ENCODE peak calls at places on chromosomes 11 and 22, in six cellular contexts. G is cardiac muscle cell; O is lower lobe of right lung; V is brain pericyte; I is T follicular helper cell; H is stimulated activated CD4-positive, alpha-beta T cell treated with anti-CD3 and anti-CD28 coated beads, Interleukin-2, amount 100 ng/mL, for 48 hours. U is an unnamed sample.

GRCh38 chr22:49512471-49512870 is 315.2 kb downstream of the BRD1 start:
- DNase-seq in O (no peak), G (no peak), H (no peak), I (no peak), V (no peak), U (no peak)

GRCh38 chr11:110125632-110126031 is 32.4 kb downstream of the ZC3H12C start:
- DNase-seq in O (no peak), G (no peak), H (no peak), V (no peak), I (no peak), U (peak)

GRCh38 chr11:94154095-94154856 is 25.6 kb downstream of the PANX1 start:
- DNase-seq in I (no peak), O (no peak), H (no peak), G (no peak), V (no peak), U (peak)

GRCh38 chr11:10108901-10109665 is 184.9 kb downstream of the SBF2 start:
- DNase-seq in V (no peak), O (no peak), H (no peak), I (no peak), G (no peak), U (no peak)

GRCh38 chr22:42171946-42172345 is 41.3 kb upstream of the CYP2D6 start:
- DNase-seq in V (no peak), I (no peak), H (no peak), G (no peak), O (no peak), U (no peak)

GRCh38 chr22:50253941-50254340 is 2.9 kb upstream of the HDAC10 start:
- DNase-seq in O (no peak), V (no peak), H (no peak), G (no peak), I (no peak), U (no peak)

GRCh38 chr11:132631956-132632355 is 900.3 kb downstream of the OPCML start:
- DNase-seq in O (no peak), V (no peak), H (no peak), I (no peak), G (no peak), U (peak)

GRCh38 chr11:9489366-9489765 is 28.6 kb downstream of the ZNF143 start:
- DNase-seq in H (no peak), I (no peak), O (no peak), V (no peak), G (no peak), U (no peak)

GRCh38 chr11:113949891-113950290 is 25.0 kb upstream of the HTR3A start:
- DNase-seq in I (no peak), O (no peak), V (no peak), H (no peak), G (no peak), U (no peak)

GRCh38 chr11:40054631-40055030 is 1404.8 kb downstream of the LRRC4C start:
- DNase-seq in G (no peak), I (no peak), H (no peak), V (no peak), O (no peak), U (no peak)

GRCh38 chr11:44955019-44955738 is 4.5 kb upstream of the TP53I11 start:
- DNase-seq in V (peak), H (no peak), O (peak), I (no peak), G (no peak), U (peak)

GRCh38 chr22:22882033-22882717 is 5.4 kb upstream of the IGLL5 start:
- DNase-seq in O (no peak), G (no peak), H (no peak), V (no peak), I (no peak), U (no peak)

GRCh38 chr11:124069429-124070401 is 28.6 kb upstream of the OR10G7 start:
- DNase-seq in H (peak), I (no peak), G (peak), V (no peak), O (peak), U (peak)

GRCh38 chr22:41364955-41365354 is 16.8 kb upstream of the TEF start:
- DNase-seq in H (no peak), O (no peak), V (no peak), I (no peak), G (no peak), U (no peak)

GRCh38 chr11:28860898-28861297 is 752.7 kb downstream of the METTL15 start:
- DNase-seq in I (no peak), V (peak), H (no peak), O (no peak), G (no peak), U (peak)

GRCh38 chr11:61617515-61617914 is 36.6 kb upstream of the SYT7 start:
- DNase-seq in H (no peak), G (no peak), O (no peak), I (no peak), V (no peak), U (no peak)

GRCh38 chr11:59616396-59616982 is 915 bp upstream of the OSBP start:
- DNase-seq in I (no peak), V (no peak), H (no peak), O (peak), G (no peak), U (no peak)

GRCh38 chr22:38230916-38231315 is 29.1 kb downstream of the MAFF start:
- DNase-seq in O (no peak), H (no peak), G (no peak), V (no peak), I (no peak), U (no peak)

GRCh38 chr22:16603448-16603768 is 10.8 kb upstream of the CCT8L2 start:
- DNase-seq in O (no peak), G (no peak), H (no peak), V (no peak), I (no peak), U (no peak)

GRCh38 chr11:74672956-74673895 is 58.0 kb downstream of the CHRDL2 start:
- DNase-seq in V (peak), I (no peak), O (no peak), H (no peak), G (no peak), U (peak)

GRCh38 chr22:20015187-20015625 is 1.4 kb downstream of the ARVCF start:
- DNase-seq in V (no peak), G (no peak), O (no peak), H (no peak), I (no peak), U (no peak)

GRCh38 chr22:37187891-37188761 is at the start of gene C1QTNF6:
- DNase-seq in O (peak), I (no peak), H (no peak), V (no peak), G (peak), U (peak)

U was measured in mesenchymal stem cell.